ENCODE peak calls at places on chromosomes 1 and 21, in seven cellular contexts. One of them, this sample, is unnamed.

GRCh38 chr1:8201331-8201861 is 116.5 kb upstream of the SLC45A1 start:
- DNase-seq in choroid plexus epithelial cell: peak
- DNase-seq in fibroblast of pulmonary artery: peak
- DNase-seq in breast epithelium: no peak
- DNase-seq in transverse colon: no peak
- DNase-seq in GM23338: no peak
- DNase-seq in tibial nerve: no peak
- DNase-seq in this sample: peak

GRCh38 chr1:5888606-5889211 is 103.5 kb downstream of the NPHP4 start:
- DNase-seq in fibroblast of pulmonary artery: no peak
- DNase-seq in GM23338: peak
- DNase-seq in transverse colon: no peak
- DNase-seq in choroid plexus epithelial cell: no peak
- DNase-seq in tibial nerve: no peak
- DNase-seq in breast epithelium: no peak
- DNase-seq in this sample: no peak

GRCh38 chr1:90114521-90115141 is 119.7 kb downstream of the ZNF326 start:
- DNase-seq in choroid plexus epithelial cell: peak
- DNase-seq in fibroblast of pulmonary artery: peak
- DNase-seq in tibial nerve: peak
- DNase-seq in GM23338: peak
- DNase-seq in transverse colon: no peak
- DNase-seq in breast epithelium: no peak
- DNase-seq in this sample: peak

GRCh38 chr1:166884040-166884642 is 8.1 kb upstream of the TADA1 start:
- DNase-seq in breast epithelium: peak
- DNase-seq in tibial nerve: no peak
- DNase-seq in transverse colon: peak
- DNase-seq in fibroblast of pulmonary artery: peak
- DNase-seq in GM23338: peak
- DNase-seq in choroid plexus epithelial cell: peak
- DNase-seq in this sample: peak

GRCh38 chr1:109984190-109984455 is 442 bp upstream of the AHCYL1 start:
- DNase-seq in breast epithelium: no peak
- DNase-seq in choroid plexus epithelial cell: peak
- DNase-seq in transverse colon: no peak
- DNase-seq in fibroblast of pulmonary artery: peak
- DNase-seq in tibial nerve: no peak
- DNase-seq in GM23338: no peak
- DNase-seq in this sample: peak

GRCh38 chr1:113759341-113760101 is at the start of gene PHTF1:
- DNase-seq in transverse colon: peak
- DNase-seq in fibroblast of pulmonary artery: peak
- DNase-seq in GM23338: peak
- DNase-seq in tibial nerve: peak
- DNase-seq in breast epithelium: peak
- DNase-seq in choroid plexus epithelial cell: peak
- DNase-seq in this sample: peak

GRCh38 chr1:38728176-38728908 is 131.2 kb downstream of the RRAGC start:
- DNase-seq in breast epithelium: no peak
- DNase-seq in fibroblast of pulmonary artery: peak
- DNase-seq in GM23338: peak
- DNase-seq in tibial nerve: peak
- DNase-seq in transverse colon: peak
- DNase-seq in choroid plexus epithelial cell: peak
- DNase-seq in this sample: peak

GRCh38 chr1:14095001-14095400 is 395.0 kb downstream of the PRDM2 start:
- DNase-seq in choroid plexus epithelial cell: peak
- DNase-seq in breast epithelium: no peak
- DNase-seq in GM23338: peak
- DNase-seq in transverse colon: no peak
- DNase-seq in fibroblast of pulmonary artery: peak
- DNase-seq in tibial nerve: no peak
- DNase-seq in this sample: no peak

GRCh38 chr21:24938592-24938991 is 668.7 kb downstream of the MRPL39 start:
- DNase-seq in choroid plexus epithelial cell: no peak
- DNase-seq in tibial nerve: no peak
- DNase-seq in breast epithelium: no peak
- DNase-seq in fibroblast of pulmonary artery: no peak
- DNase-seq in transverse colon: no peak
- DNase-seq in GM23338: no peak
- DNase-seq in this sample: no peak

GRCh38 chr1:227943354-227943753 is 4.4 kb downstream of the WNT9A start:
- DNase-seq in breast epithelium: no peak
- DNase-seq in tibial nerve: no peak
- DNase-seq in choroid plexus epithelial cell: no peak
- DNase-seq in fibroblast of pulmonary artery: no peak
- DNase-seq in GM23338: no peak
- DNase-seq in transverse colon: no peak
- DNase-seq in this sample: no peak

GRCh38 chr1:64663654-64664053 is 81.2 kb upstream of the RAVER2 start:
- DNase-seq in fibroblast of pulmonary artery: no peak
- DNase-seq in tibial nerve: no peak
- DNase-seq in breast epithelium: no peak
- DNase-seq in GM23338: peak
- DNase-seq in choroid plexus epithelial cell: peak
- DNase-seq in transverse colon: no peak
- DNase-seq in this sample: no peak

GRCh38 chr1:111576547-111576946 is 43.0 kb upstream of the RAP1A start:
- DNase-seq in tibial nerve: no peak
- DNase-seq in GM23338: no peak
- DNase-seq in fibroblast of pulmonary artery: no peak
- DNase-seq in breast epithelium: no peak
- DNase-seq in transverse colon: peak
- DNase-seq in choroid plexus epithelial cell: no peak
- DNase-seq in this sample: no peak

GRCh38 chr1:162997499-162998285 is 71.5 kb upstream of the RGS4 start:
- DNase-seq in tibial nerve: no peak
- DNase-seq in GM23338: no peak
- DNase-seq in breast epithelium: no peak
- DNase-seq in choroid plexus epithelial cell: peak
- DNase-seq in fibroblast of pulmonary artery: peak
- DNase-seq in transverse colon: no peak
- DNase-seq in this sample: no peak

GRCh38 chr1:184049836-184050468 is 1.6 kb upstream of the TSEN15 start:
- DNase-seq in transverse colon: no peak
- DNase-seq in choroid plexus epithelial cell: no peak
- DNase-seq in fibroblast of pulmonary artery: no peak
- DNase-seq in GM23338: no peak
- DNase-seq in tibial nerve: no peak
- DNase-seq in breast epithelium: no peak
- DNase-seq in this sample: no peak

GRCh38 chr1:201021333-201022177 is 2.0 kb downstream of the KIF21B start:
- DNase-seq in fibroblast of pulmonary artery: no peak
- DNase-seq in choroid plexus epithelial cell: no peak
- DNase-seq in breast epithelium: no peak
- DNase-seq in GM23338: no peak
- DNase-seq in tibial nerve: no peak
- DNase-seq in transverse colon: peak
- DNase-seq in this sample: no peak

GRCh38 chr21:34022557-34023335 is 50.6 kb upstream of the MRPS6 start:
- DNase-seq in choroid plexus epithelial cell: no peak
- DNase-seq in fibroblast of pulmonary artery: no peak
- DNase-seq in tibial nerve: no peak
- DNase-seq in transverse colon: no peak
- DNase-seq in GM23338: no peak
- DNase-seq in breast epithelium: no peak
- DNase-seq in this sample: no peak

GRCh38 chr1:109040627-109041613 is 982 bp downstream of the WDR47 start:
- DNase-seq in fibroblast of pulmonary artery: peak
- DNase-seq in tibial nerve: no peak
- DNase-seq in transverse colon: peak
- DNase-seq in GM23338: peak
- DNase-seq in choroid plexus epithelial cell: peak
- DNase-seq in breast epithelium: no peak
- DNase-seq in this sample: peak

GRCh38 chr1:61839702-61840101 is 97.4 kb downstream of the PATJ start:
- DNase-seq in transverse colon: no peak
- DNase-seq in breast epithelium: no peak
- DNase-seq in GM23338: no peak
- DNase-seq in fibroblast of pulmonary artery: peak
- DNase-seq in tibial nerve: no peak
- DNase-seq in choroid plexus epithelial cell: peak
- DNase-seq in this sample: peak

GRCh38 chr1:92755541-92756351 is 29.2 kb downstream of the EVI5 start:
- DNase-seq in GM23338: no peak
- DNase-seq in transverse colon: no peak
- DNase-seq in tibial nerve: no peak
- DNase-seq in fibroblast of pulmonary artery: peak
- DNase-seq in choroid plexus epithelial cell: no peak
- DNase-seq in breast epithelium: no peak
- DNase-seq in this sample: peak

GRCh38 chr1:183043872-183044859 is 20.9 kb downstream of the LAMC1 start:
- DNase-seq in tibial nerve: no peak
- DNase-seq in choroid plexus epithelial cell: peak
- DNase-seq in GM23338: no peak
- DNase-seq in fibroblast of pulmonary artery: no peak
- DNase-seq in transverse colon: no peak
- DNase-seq in breast epithelium: no peak
- DNase-seq in this sample: peak

GRCh38 chr1:15455522-15455921 is 1.0 kb upstream of the CELA2A start:
- DNase-seq in GM23338: no peak
- DNase-seq in choroid plexus epithelial cell: peak
- DNase-seq in transverse colon: no peak
- DNase-seq in tibial nerve: no peak
- DNase-seq in breast epithelium: no peak
- DNase-seq in fibroblast of pulmonary artery: peak
- DNase-seq in this sample: peak

GRCh38 chr1:197395209-197395608 is 127.2 kb downstream of the CRB1 start:
- DNase-seq in breast epithelium: no peak
- DNase-seq in fibroblast of pulmonary artery: no peak
- DNase-seq in GM23338: no peak
- DNase-seq in transverse colon: no peak
- DNase-seq in choroid plexus epithelial cell: no peak
- DNase-seq in tibial nerve: no peak
- DNase-seq in this sample: no peak

GRCh38 chr1:9732123-9732971 is 80.8 kb downstream of the PIK3CD start:
- DNase-seq in fibroblast of pulmonary artery: no peak
- DNase-seq in transverse colon: no peak
- DNase-seq in tibial nerve: no peak
- DNase-seq in breast epithelium: no peak
- DNase-seq in GM23338: no peak
- DNase-seq in choroid plexus epithelial cell: no peak
- DNase-seq in this sample: no peak

GRCh38 chr1:230276401-230276800 is 149.7 kb downstream of the PGBD5 start:
- DNase-seq in transverse colon: no peak
- DNase-seq in choroid plexus epithelial cell: no peak
- DNase-seq in GM23338: peak
- DNase-seq in tibial nerve: no peak
- DNase-seq in breast epithelium: no peak
- DNase-seq in fibroblast of pulmonary artery: no peak
- DNase-seq in this sample: no peak
- H3K4me3 ChIP-seq in transverse colon: no peak
- H3K4me3 ChIP-seq in choroid plexus epithelial cell: no peak
- H3K4me3 ChIP-seq in GM23338: no peak
- H3K4me3 ChIP-seq in tibial nerve: no peak
- H3K4me3 ChIP-seq in breast epithelium: no peak
- H3K4me3 ChIP-seq in fibroblast of pulmonary artery: no peak
- H3K4me3 ChIP-seq in this sample: no peak

DNA sequence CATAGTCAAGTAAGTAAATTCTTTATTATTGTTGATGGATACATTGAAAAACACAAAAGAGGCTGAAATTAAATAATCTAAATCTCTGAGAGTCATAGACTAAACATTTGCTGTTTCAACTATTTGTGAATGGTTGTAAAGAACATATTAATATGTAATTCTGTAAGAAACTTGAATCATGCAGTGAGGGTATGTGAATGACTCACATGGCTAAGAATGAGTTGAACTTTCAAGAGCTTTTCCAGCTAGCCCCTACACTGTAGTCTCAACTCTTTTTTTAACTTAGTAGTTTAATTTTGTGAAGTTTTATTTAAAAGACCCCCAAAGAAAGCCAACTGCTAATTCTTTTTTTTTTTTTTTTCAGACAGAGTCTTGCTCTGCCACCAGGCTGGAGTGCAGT is 588.1 kb downstream of the DPYD start:
- DNase-seq in choroid plexus epithelial cell: peak
- DNase-seq in fibroblast of pulmonary artery: peak
- DNase-seq in breast epithelium: no peak
- DNase-seq in transverse colon: no peak
- DNase-seq in GM23338: no peak
- DNase-seq in tibial nerve: no peak
- DNase-seq in this sample: peak
- TF ChIP-seq CTCF in choroid plexus epithelial cell: no peak
- TF ChIP-seq CTCF in fibroblast of pulmonary artery: no peak
- TF ChIP-seq CTCF in breast epithelium: no peak
- TF ChIP-seq CTCF in transverse colon: no peak
- TF ChIP-seq CTCF in GM23338: no peak
- TF ChIP-seq CTCF in tibial nerve: no peak
- TF ChIP-seq CTCF in this sample: no peak

DNA sequence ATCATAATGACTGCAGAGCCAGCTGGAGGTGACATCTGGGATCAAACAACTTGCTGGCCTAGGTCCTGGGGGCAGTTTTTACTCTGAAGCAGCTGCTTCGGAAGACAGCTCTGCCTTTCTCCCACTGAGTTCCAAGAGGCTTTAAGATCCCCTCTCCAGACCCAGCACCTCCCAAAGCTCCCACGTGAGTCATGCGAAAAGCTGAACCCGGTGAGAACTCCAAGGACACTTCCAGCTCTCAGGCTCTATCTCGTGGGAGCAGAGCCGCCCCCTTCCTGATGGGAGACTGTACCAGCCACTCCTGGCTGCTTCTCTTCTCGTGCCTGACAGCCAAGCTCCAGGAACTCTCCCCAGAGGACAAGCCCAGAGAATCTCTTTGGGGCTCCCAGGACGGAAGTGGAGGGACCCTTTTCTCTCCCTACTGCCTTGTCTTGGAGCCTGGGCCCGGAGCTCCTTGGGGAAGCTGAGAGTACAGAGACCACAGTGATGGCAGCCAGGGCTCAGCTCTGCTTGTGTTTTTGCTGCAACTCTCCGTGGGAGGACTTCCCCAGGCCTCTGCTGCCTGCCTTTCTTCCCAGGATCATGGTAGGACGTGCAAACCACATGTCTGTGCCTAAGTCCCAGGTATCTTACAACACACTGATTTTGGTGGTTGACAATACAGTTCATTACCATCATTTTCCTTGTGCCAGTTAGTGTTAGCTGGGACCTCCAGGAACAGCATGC is 40.6 kb downstream of the STUM start:
- DNase-seq in tibial nerve: no peak
- DNase-seq in transverse colon: no peak
- DNase-seq in breast epithelium: no peak
- DNase-seq in choroid plexus epithelial cell: no peak
- DNase-seq in fibroblast of pulmonary artery: peak
- DNase-seq in GM23338: no peak
- DNase-seq in this sample: peak
- H3K4me3 ChIP-seq in tibial nerve: no peak
- H3K4me3 ChIP-seq in transverse colon: no peak
- H3K4me3 ChIP-seq in breast epithelium: no peak
- H3K4me3 ChIP-seq in choroid plexus epithelial cell: no peak
- H3K4me3 ChIP-seq in fibroblast of pulmonary artery: no peak
- H3K4me3 ChIP-seq in GM23338: no peak
- H3K4me3 ChIP-seq in this sample: no peak

GRCh38 chr1:152960452-152961044 is 9.9 kb upstream of the SPRR4 start:
- DNase-seq in transverse colon: no peak
- DNase-seq in choroid plexus epithelial cell: no peak
- DNase-seq in fibroblast of pulmonary artery: no peak
- DNase-seq in breast epithelium: no peak
- DNase-seq in GM23338: peak
- DNase-seq in tibial nerve: no peak
- DNase-seq in this sample: no peak
- TF ChIP-seq CTCF in transverse colon: no peak
- TF ChIP-seq CTCF in choroid plexus epithelial cell: no peak
- TF ChIP-seq CTCF in fibroblast of pulmonary artery: no peak
- TF ChIP-seq CTCF in breast epithelium: no peak
- TF ChIP-seq CTCF in GM23338: peak
- TF ChIP-seq CTCF in tibial nerve: no peak
- TF ChIP-seq CTCF in this sample: no peak